ENCODE peak calls at places on chromosomes 11 and 22, in ten cellular contexts. B, K, R, U, Y, X, E, S, F and T are unnamed samples.

GRCh38 chr11:117836077-117836960 is 11.8 kb upstream of the FXYD2 start:
- DNase-seq in B (no peak), K (no peak), R (no peak), U (no peak), Y (no peak), X (no peak), E (no peak), S (peak; percentile 44), F (no peak), T (no peak)

GRCh38 chr22:22037229-22037628 is 54.6 kb upstream of the TOP3B start:
- DNase-seq in B (no peak), K (no peak), R (no peak), U (no peak), Y (no peak), X (no peak), E (no peak), S (no peak), F (no peak), T (no peak)

GRCh38 chr11:128837627-128838026 is 29.5 kb downstream of the KCNJ1 start:
- DNase-seq in B (no peak), K (no peak), R (no peak), U (no peak), Y (no peak), X (no peak), E (no peak), S (no peak), F (no peak), T (no peak)

GRCh38 chr11:312092-312816 is 1.6 kb upstream of the IFITM1 start:
- DNase-seq in B (no peak), K (no peak), R (no peak), U (no peak), Y (no peak), X (no peak), E (no peak), S (peak; percentile 77), F (no peak), T (peak; percentile 41)

GRCh38 chr11:134727204-134727603 is 315.2 kb upstream of the B3GAT1 start:
- DNase-seq in B (no peak), K (no peak), R (no peak), U (no peak), Y (no peak), X (no peak), E (no peak), S (no peak), F (no peak), T (no peak)

GRCh38 chr11:114216804-114217195 is 79.4 kb upstream of the NNMT start:
- DNase-seq in B (no peak), K (no peak), R (no peak), U (no peak), Y (no peak), X (no peak), E (no peak), S (no peak), F (no peak), T (no peak)

GRCh38 chr11:130068986-130069683 is 559 bp upstream of the APLP2 start:
- DNase-seq in B (peak; percentile 89), K (no peak), R (peak; percentile 64), U (peak; percentile 90), Y (no peak), X (peak; percentile 65), E (peak; percentile 50), S (peak; percentile 89), F (peak; percentile 72), T (peak; percentile 94)

GRCh38 chr11:126140932-126141291 is 70.5 kb downstream of the RPUSD4 start:
- DNase-seq in B (no peak), K (peak; percentile 56), R (no peak), U (no peak), Y (no peak), X (no peak), E (peak; percentile 81), S (no peak), F (no peak), T (peak; percentile 88)

GRCh38 chr11:102268083-102268984 is 49.0 kb upstream of the BIRC3 start:
- DNase-seq in B (peak; percentile 90), K (peak; percentile 92), R (no peak), U (peak; percentile 78), Y (peak; percentile 74), X (no peak), E (peak; percentile 35), S (peak; percentile 82), F (peak; percentile 95), T (peak; percentile 74)

GRCh38 chr11:47001666-47002285 is 65.2 kb downstream of the CSTPP1 start:
- DNase-seq in B (no peak), K (peak; percentile 49), R (no peak), U (no peak), Y (no peak), X (no peak), E (no peak), S (no peak), F (no peak), T (no peak)

GRCh38 chr11:1868056-1868635 is 15.3 kb downstream of the LSP1 start:
- DNase-seq in B (no peak), K (no peak), R (no peak), U (no peak), Y (no peak), X (no peak), E (no peak), S (no peak), F (no peak), T (no peak)

GRCh38 chr11:88206746-88207145 is 31.5 kb upstream of the RAB38 start:
- DNase-seq in B (no peak), K (no peak), R (no peak), U (no peak), Y (no peak), X (no peak), E (no peak), S (no peak), F (no peak), T (no peak)

GRCh38 chr11:102347526-102348331 is 715 bp downstream of the BIRC2 start:
- DNase-seq in B (no peak), K (peak; percentile 47), R (no peak), U (peak; percentile 31), Y (peak; percentile 7), X (no peak), E (peak; percentile 43), S (no peak), F (no peak), T (no peak)

GRCh38 chr11:87007938-87008337 is 29.8 kb upstream of the TMEM135 start:
- DNase-seq in B (no peak), K (no peak), R (no peak), U (no peak), Y (no peak), X (no peak), E (no peak), S (no peak), F (no peak), T (no peak)

GRCh38 chr22:29060251-29060650 is 1.4 kb downstream of the C22orf31 start:
- DNase-seq in B (peak; percentile 13), K (no peak), R (no peak), U (no peak), Y (no peak), X (no peak), E (no peak), S (no peak), F (no peak), T (no peak)

GRCh38 chr11:116696381-116696941 is 76.3 kb downstream of the BUD13 start:
- DNase-seq in B (peak; percentile 39), K (peak; percentile 61), R (no peak), U (no peak), Y (no peak), X (no peak), E (no peak), S (peak; percentile 53), F (no peak), T (no peak)

GRCh38 chr11:57392421-57393105 is 2.1 kb upstream of the PRG2 start:
- DNase-seq in B (no peak), K (no peak), R (no peak), U (no peak), Y (no peak), X (no peak), E (no peak), S (no peak), F (no peak), T (no peak)

GRCh38 chr11:125221499-125221898 is 56.9 kb downstream of the PKNOX2 start:
- DNase-seq in B (no peak), K (peak; percentile 56), R (no peak), U (no peak), Y (no peak), X (no peak), E (no peak), S (no peak), F (no peak), T (no peak)

GRCh38 chr11:70537576-70538571 is 139.5 kb downstream of the CTTN start:
- DNase-seq in B (peak; percentile 53), K (no peak), R (no peak), U (no peak), Y (no peak), X (no peak), E (no peak), S (no peak), F (peak; percentile 44), T (peak; percentile 43)

GRCh38 chr22:25488244-25489020 is 76.0 kb upstream of the GRK3 start:
- DNase-seq in B (no peak), K (peak; percentile 71), R (no peak), U (peak; percentile 82), Y (no peak), X (no peak), E (peak; percentile 20), S (peak; percentile 76), F (no peak), T (peak; percentile 69)

GRCh38 chr11:47905358-47906059 is 57.4 kb upstream of the NUP160 start:
- DNase-seq in B (no peak), K (no peak), R (no peak), U (no peak), Y (no peak), X (no peak), E (no peak), S (no peak), F (no peak), T (no peak)

GRCh38 chr11:18600915-18601569 is 1.5 kb downstream of the MISFA start:
- DNase-seq in B (no peak), K (no peak), R (no peak), U (no peak), Y (no peak), X (no peak), E (no peak), S (no peak), F (no peak), T (no peak)

GRCh38 chr11:598005-598680 is 17.6 kb downstream of the IRF7 start:
- DNase-seq in B (no peak), K (no peak), R (no peak), U (no peak), Y (no peak), X (no peak), E (no peak), S (no peak), F (peak; percentile 68), T (no peak)

GRCh38 chr22:44448271-44448780 is 49.7 kb downstream of the RTL6 start:
- DNase-seq in B (no peak), K (peak; percentile 61), R (peak; percentile 6), U (peak; percentile 96), Y (no peak), X (no peak), E (peak; percentile 54), S (no peak), F (peak; percentile 88), T (peak; percentile 93)

GRCh38 chr11:95920460-95921105 is 3.3 kb downstream of the MTMR2 start:
- DNase-seq in B (no peak), K (no peak), R (no peak), U (no peak), Y (no peak), X (no peak), E (no peak), S (no peak), F (no peak), T (no peak)

GRCh38 chr11:93528757-93529639 is 14.2 kb downstream of the SMCO4 start:
- DNase-seq in B (no peak), K (no peak), R (no peak), U (no peak), Y (no peak), X (no peak), E (peak; percentile 13), S (no peak), F (no peak), T (peak; percentile 22)